ENCODE peak calls at places on chromosomes 12 and 14, in ten cellular contexts. E is ovary; Y is psoas muscle; R is cardiac muscle cell; B is pancreas; Q is body of pancreas; C is SK-N-SH; H is HepG2; F is upper lobe of right lung; V is CD8-positive, alpha-beta memory T cell. Z is an unnamed sample.
A peak's percentile ranks its signal among the peaks of the same experiment; 100 is the strongest.

GRCh38 chr12:25320123-25321006 is 69.6 kb upstream of the KRAS start:
- DNase-seq in H (no peak), B (no peak), C (no peak), R (no peak), Q (no peak), E (no peak), Y (no peak), F (no peak), V (no peak), Z (no peak)

GRCh38 chr14:100827751-100828447 is 2.0 kb downstream of the MEG3 start:
- DNase-seq in F (no peak), E (peak; percentile 64), Q (peak; percentile 50), B (peak; percentile 41), V (no peak), Y (no peak), C (no peak), H (no peak), R (peak; percentile 75), Z (no peak)

GRCh38 chr12:52151859-52152783 is 39.7 kb downstream of the KRT80 start:
- DNase-seq in B (peak; percentile 63), Y (peak; percentile 86), C (peak; percentile 90), E (peak; percentile 68), H (no peak), F (peak; percentile 88), R (peak; percentile 71), V (peak; percentile 62), Q (peak; percentile 70), Z (peak; percentile 79)

GRCh38 chr12:128797119-128798118 is 26.3 kb downstream of the SLC15A4 start:
- DNase-seq in Q (no peak), F (peak; percentile 10), B (no peak), E (no peak), Y (peak; percentile 52), R (peak; percentile 54), V (no peak), C (no peak), H (no peak), Z (no peak)

GRCh38 chr14:67232066-67232465 is 9.2 kb upstream of the PALS1 start:
- DNase-seq in C (peak; percentile 34), R (no peak), B (no peak), H (no peak), F (no peak), Y (no peak), V (no peak), E (no peak), Q (no peak), Z (no peak)

GRCh38 chr12:49903700-49904423 is at the start of gene FAIM2:
- DNase-seq in V (no peak), F (peak; percentile 77), R (peak; percentile 92), C (peak; percentile 92), E (peak; percentile 72), H (no peak), B (no peak), Y (peak; percentile 71), Q (peak; percentile 20), Z (peak; percentile 46)

GRCh38 chr12:89349814-89350213 is 2.5 kb downstream of the DUSP6 start:
- DNase-seq in R (peak; percentile 79), F (no peak), V (no peak), Y (no peak), E (no peak), Q (peak; percentile 57), C (peak; percentile 38), B (no peak), H (no peak), Z (no peak)

GRCh38 chr14:75003250-75004027 is 718 bp downstream of the EIF2B2 start:
- DNase-seq in C (no peak), F (no peak), V (no peak), R (no peak), E (no peak), Q (no peak), Y (no peak), B (no peak), H (no peak), Z (no peak)

GRCh38 chr12:125166046-125166445 is 100.8 kb downstream of the AACS start:
- DNase-seq in F (no peak), V (no peak), E (no peak), Y (no peak), H (no peak), B (no peak), C (no peak), Q (no peak), R (no peak), Z (no peak)

GRCh38 chr14:100653409-100653808 is 66.2 kb upstream of the BEGAIN start:
- DNase-seq in B (no peak), E (no peak), C (peak; percentile 70), V (peak; percentile 12), F (no peak), R (no peak), H (no peak), Y (no peak), Q (no peak), Z (no peak)

GRCh38 chr14:37230551-37231194 is 32.9 kb downstream of the MIPOL1 start:
- DNase-seq in R (peak; percentile 81), C (peak; percentile 11), Q (peak; percentile 56), F (no peak), B (no peak), Y (no peak), E (no peak), V (no peak), H (peak; percentile 90), Z (peak; percentile 57)

GRCh38 chr12:48414046-48414445 is 58.3 kb upstream of the ANP32D start:
- DNase-seq in H (no peak), E (peak; percentile 31), F (no peak), C (no peak), V (no peak), Y (no peak), R (peak; percentile 30), Q (peak; percentile 22), B (no peak), Z (no peak)

GRCh38 chr12:65787056-65787855 is 37.0 kb upstream of the HMGA2 start:
- DNase-seq in V (no peak), H (no peak), E (no peak), B (no peak), Y (no peak), C (no peak), Q (no peak), F (no peak), R (no peak), Z (no peak)

GRCh38 chr12:88960213-88960878 is 380.1 kb upstream of the KITLG start:
- DNase-seq in R (peak; percentile 58), V (no peak), H (peak; percentile 59), Q (no peak), F (no peak), Y (no peak), C (no peak), E (no peak), B (no peak), Z (no peak)

GRCh38 chr14:103422981-103423600 is 37.9 kb downstream of the MARK3 start:
- DNase-seq in F (no peak), Y (no peak), V (no peak), H (no peak), B (no peak), Q (no peak), R (peak; percentile 75), E (no peak), C (no peak), Z (no peak)

GRCh38 chr12:132147423-132148367 is 3.4 kb downstream of the NOC4L start:
- DNase-seq in E (no peak), H (no peak), Q (no peak), F (peak; percentile 63), C (peak; percentile 13), R (no peak), Y (peak; percentile 51), B (no peak), V (no peak), Z (peak; percentile 50)

GRCh38 chr12:124543591-124544310 is 23.7 kb downstream of the NCOR2 start:
- DNase-seq in H (no peak), Q (no peak), B (no peak), E (no peak), V (no peak), R (no peak), C (peak; percentile 67), Y (no peak), F (no peak), Z (no peak)

GRCh38 chr12:104358353-104359003 is 54.9 kb downstream of the EID3 start:
- DNase-seq in Y (peak; percentile 67), H (peak; percentile 41), Q (peak; percentile 71), F (peak; percentile 77), R (peak; percentile 72), E (peak; percentile 63), V (peak; percentile 43), B (peak; percentile 42), C (peak; percentile 58), Z (peak; percentile 84)

GRCh38 chr14:22549304-22549962 is 39.6 kb downstream of the DAD1 start:
- DNase-seq in E (no peak), R (no peak), F (no peak), H (no peak), Y (no peak), C (no peak), V (no peak), B (no peak), Q (no peak), Z (no peak)
- H3K4me1 ChIP-seq in E (peaks cover 2% of the 10 kb centered on the region), R (no peaks in the 10 kb centered on the region), F (peaks cover 25% of the 10 kb centered on the region), H (peaks cover 8% of the 10 kb centered on the region), Y (peaks cover 19% of the 10 kb centered on the region), C (peaks cover 60% of the 10 kb centered on the region), V (peaks cover 98% of the 10 kb centered on the region), B (no peaks in the 10 kb centered on the region), Q (peaks cover 14% of the 10 kb centered on the region), Z (peaks cover 5% of the 10 kb centered on the region)

GRCh38 chr12:114657597-114657920 is 26.4 kb downstream of the TBX3 start:
- DNase-seq in F (no peak), V (no peak), Y (no peak), R (no peak), H (no peak), Q (no peak), E (no peak), B (no peak), C (no peak), Z (no peak)
- H3K4me1 ChIP-seq in F (no peaks in the 10 kb centered on the region), V (no peaks in the 10 kb centered on the region), Y (no peaks in the 10 kb centered on the region), R (peaks cover 17% of the 10 kb centered on the region), H (peaks cover 72% of the 10 kb centered on the region), Q (peaks cover 10% of the 10 kb centered on the region), E (peaks cover 9% of the 10 kb centered on the region), B (no peaks in the 10 kb centered on the region), C (no peaks in the 10 kb centered on the region), Z (no peaks in the 10 kb centered on the region)

DNA sequence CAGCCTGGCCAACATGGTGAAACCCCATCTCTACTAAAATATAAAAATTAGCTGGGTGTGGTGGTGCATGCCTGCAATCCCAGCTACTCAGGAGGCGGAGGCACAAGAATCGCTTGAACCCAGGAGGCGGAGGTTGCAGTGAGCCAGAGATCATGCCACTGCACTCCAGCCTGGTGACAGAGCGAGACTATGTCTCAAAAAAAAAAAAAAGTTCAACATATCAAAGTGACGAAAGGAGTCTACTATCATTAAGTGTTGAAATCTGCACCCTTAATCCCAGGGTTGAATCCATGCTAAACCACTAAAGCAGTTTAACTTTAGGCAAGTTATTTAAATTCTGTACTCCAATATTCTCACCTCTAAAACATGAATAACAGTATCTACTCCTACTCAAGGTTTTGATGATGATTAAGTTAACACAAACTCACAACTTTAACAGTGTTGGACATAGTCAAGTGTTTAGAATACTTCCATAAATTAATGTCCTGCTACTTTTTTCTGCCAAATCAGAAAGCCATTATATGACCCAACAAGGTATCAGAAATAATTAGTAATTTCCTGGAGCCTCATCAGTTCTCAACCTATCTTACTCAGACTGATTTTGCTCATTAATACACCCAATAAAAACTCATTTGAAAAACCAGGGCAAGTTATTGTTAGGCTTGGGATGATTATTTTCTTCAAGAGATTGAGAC is 10.9 kb downstream of the HNRNPC start:
- DNase-seq in E (no peak), Y (no peak), R (no peak), V (no peak), H (no peak), Q (no peak), C (no peak), F (peak; percentile 68), B (no peak), Z (no peak)
- H3K4me1 ChIP-seq in E (peaks cover 13% of the 10 kb centered on the region), Y (peaks cover 79% of the 10 kb centered on the region), R (peaks cover 26% of the 10 kb centered on the region), V (peaks cover 75% of the 10 kb centered on the region), H (peaks cover 87% of the 10 kb centered on the region), Q (peaks cover 71% of the 10 kb centered on the region), C (peaks cover 37% of the 10 kb centered on the region), F (peaks cover 75% of the 10 kb centered on the region), B (peaks cover 22% of the 10 kb centered on the region), Z (peaks cover 26% of the 10 kb centered on the region)

GRCh38 chr12:76544601-76545261 is 14.8 kb downstream of the OSBPL8 start:
- DNase-seq in Q (no peak), B (no peak), R (no peak), Y (no peak), F (no peak), C (no peak), E (no peak), V (no peak), H (no peak), Z (no peak)
- H3K4me1 ChIP-seq in Q (peaks cover 37% of the 10 kb centered on the region), B (peaks cover 18% of the 10 kb centered on the region), R (peaks cover 47% of the 10 kb centered on the region), Y (peaks cover 59% of the 10 kb centered on the region), F (peaks cover 23% of the 10 kb centered on the region), C (peaks cover 31% of the 10 kb centered on the region), E (peaks cover 1% of the 10 kb centered on the region), V (peaks cover 61% of the 10 kb centered on the region), H (peaks cover 24% of the 10 kb centered on the region), Z (peaks cover 13% of the 10 kb centered on the region)

Z was measured in mucosa of descending colon.